ENCODE peak calls at places on chromosomes 6 and 20, in seven cellular contexts. One of them, this sample, is unnamed.

GRCh38 chr6:43478008-43478372 is 620 bp downstream of the TJAP1 start:
- DNase-seq in RCC 7860: no peak
- DNase-seq in type B pancreatic cell: no peak
- DNase-seq in upper lobe of right lung: no peak
- DNase-seq in left ventricle myocardium inferior: no peak
- DNase-seq in H54: no peak
- DNase-seq in H9: no peak
- DNase-seq in this sample: no peak

GRCh38 chr6:46781478-46782378 is 11.5 kb upstream of the MEP1A start:
- DNase-seq in RCC 7860: peak; percentile 29
- DNase-seq in type B pancreatic cell: no peak
- DNase-seq in upper lobe of right lung: no peak
- DNase-seq in left ventricle myocardium inferior: no peak
- DNase-seq in H54: peak; percentile 26
- DNase-seq in H9: no peak
- DNase-seq in this sample: peak; percentile 24

GRCh38 chr20:44271915-44272663 is 25.0 kb downstream of the GDAP1L1 start:
- DNase-seq in RCC 7860: no peak
- DNase-seq in type B pancreatic cell: no peak
- DNase-seq in upper lobe of right lung: no peak
- DNase-seq in left ventricle myocardium inferior: no peak
- DNase-seq in H54: no peak
- DNase-seq in H9: peak; percentile 77
- DNase-seq in this sample: no peak

GRCh38 chr20:62368303-62368628 is 1.2 kb upstream of the LAMA5 start:
- DNase-seq in RCC 7860: no peak
- DNase-seq in type B pancreatic cell: no peak
- DNase-seq in upper lobe of right lung: no peak
- DNase-seq in left ventricle myocardium inferior: no peak
- DNase-seq in H54: no peak
- DNase-seq in H9: no peak
- DNase-seq in this sample: no peak

GRCh38 chr6:8530775-8531435 is 95.6 kb upstream of the SLC35B3 start:
- DNase-seq in RCC 7860: no peak
- DNase-seq in type B pancreatic cell: no peak
- DNase-seq in upper lobe of right lung: no peak
- DNase-seq in left ventricle myocardium inferior: no peak
- DNase-seq in H54: no peak
- DNase-seq in H9: no peak
- DNase-seq in this sample: no peak

GRCh38 chr6:111468329-111469012 is 14.5 kb downstream of the REV3L start:
- DNase-seq in RCC 7860: no peak
- DNase-seq in type B pancreatic cell: no peak
- DNase-seq in upper lobe of right lung: no peak
- DNase-seq in left ventricle myocardium inferior: no peak
- DNase-seq in H54: no peak
- DNase-seq in H9: no peak
- DNase-seq in this sample: no peak

GRCh38 chr6:12119085-12119588 is 107.0 kb downstream of the HIVEP1 start:
- DNase-seq in RCC 7860: peak; percentile 74
- DNase-seq in type B pancreatic cell: no peak
- DNase-seq in upper lobe of right lung: no peak
- DNase-seq in left ventricle myocardium inferior: no peak
- DNase-seq in H54: no peak
- DNase-seq in H9: no peak
- DNase-seq in this sample: no peak

GRCh38 chr6:143884161-143884560 is 19.9 kb downstream of the ZC2HC1B start:
- DNase-seq in RCC 7860: no peak
- DNase-seq in type B pancreatic cell: no peak
- DNase-seq in upper lobe of right lung: no peak
- DNase-seq in left ventricle myocardium inferior: no peak
- DNase-seq in H54: no peak
- DNase-seq in H9: no peak
- DNase-seq in this sample: no peak

GRCh38 chr20:47456952-47457724 is 44.5 kb upstream of the NCOA3 start:
- DNase-seq in RCC 7860: peak; percentile 85
- DNase-seq in type B pancreatic cell: no peak
- DNase-seq in upper lobe of right lung: no peak
- DNase-seq in left ventricle myocardium inferior: no peak
- DNase-seq in H54: peak; percentile 37
- DNase-seq in H9: no peak
- DNase-seq in this sample: no peak

GRCh38 chr6:139568157-139568955 is 193.9 kb upstream of the CITED2 start:
- DNase-seq in RCC 7860: peak; percentile 67
- DNase-seq in type B pancreatic cell: no peak
- DNase-seq in upper lobe of right lung: no peak
- DNase-seq in left ventricle myocardium inferior: no peak
- DNase-seq in H54: no peak
- DNase-seq in H9: no peak
- DNase-seq in this sample: no peak

GRCh38 chr20:47703748-47704147 is 81.5 kb downstream of the SULF2 start:
- DNase-seq in RCC 7860: no peak
- DNase-seq in type B pancreatic cell: no peak
- DNase-seq in upper lobe of right lung: no peak
- DNase-seq in left ventricle myocardium inferior: no peak
- DNase-seq in H54: no peak
- DNase-seq in H9: no peak
- DNase-seq in this sample: no peak

GRCh38 chr6:106976270-106976669 is 1.7 kb upstream of the CD24 start:
- DNase-seq in RCC 7860: no peak
- DNase-seq in type B pancreatic cell: no peak
- DNase-seq in upper lobe of right lung: no peak
- DNase-seq in left ventricle myocardium inferior: no peak
- DNase-seq in H54: no peak
- DNase-seq in H9: no peak
- DNase-seq in this sample: no peak

GRCh38 chr6:73713426-73714147 is 17.6 kb downstream of the CD109 start:
- DNase-seq in RCC 7860: no peak
- DNase-seq in type B pancreatic cell: no peak
- DNase-seq in upper lobe of right lung: no peak
- DNase-seq in left ventricle myocardium inferior: no peak
- DNase-seq in H54: no peak
- DNase-seq in H9: no peak
- DNase-seq in this sample: no peak

GRCh38 chr6:137676888-137677287 is 182.7 kb upstream of the OLIG3 start:
- DNase-seq in RCC 7860: no peak
- DNase-seq in type B pancreatic cell: no peak
- DNase-seq in upper lobe of right lung: no peak
- DNase-seq in left ventricle myocardium inferior: no peak
- DNase-seq in H54: no peak
- DNase-seq in H9: no peak
- DNase-seq in this sample: no peak

GRCh38 chr20:35462351-35462750 is 7.0 kb downstream of the CEP250 start:
- DNase-seq in RCC 7860: no peak
- DNase-seq in type B pancreatic cell: no peak
- DNase-seq in upper lobe of right lung: no peak
- DNase-seq in left ventricle myocardium inferior: no peak
- DNase-seq in H54: no peak
- DNase-seq in H9: no peak
- DNase-seq in this sample: no peak

GRCh38 chr20:62560162-62560561 is 82.1 kb upstream of the SLCO4A1 start:
- DNase-seq in RCC 7860: no peak
- DNase-seq in type B pancreatic cell: no peak
- DNase-seq in upper lobe of right lung: no peak
- DNase-seq in left ventricle myocardium inferior: no peak
- DNase-seq in H54: no peak
- DNase-seq in H9: no peak
- DNase-seq in this sample: no peak

GRCh38 chr20:38113401-38114325 is 51.4 kb downstream of the TGM2 start:
- DNase-seq in RCC 7860: no peak
- DNase-seq in type B pancreatic cell: peak; percentile 55
- DNase-seq in upper lobe of right lung: no peak
- DNase-seq in left ventricle myocardium inferior: no peak
- DNase-seq in H54: no peak
- DNase-seq in H9: peak; percentile 79
- DNase-seq in this sample: no peak

GRCh38 chr6:15892369-15892768 is 229.5 kb upstream of the DTNBP1 start:
- DNase-seq in RCC 7860: no peak
- DNase-seq in type B pancreatic cell: no peak
- DNase-seq in upper lobe of right lung: no peak
- DNase-seq in left ventricle myocardium inferior: peak; percentile 26
- DNase-seq in H54: no peak
- DNase-seq in H9: no peak
- DNase-seq in this sample: no peak

GRCh38 chr6:142902636-142903053 is 42.3 kb downstream of the HIVEP2 start:
- DNase-seq in RCC 7860: peak; percentile 91
- DNase-seq in type B pancreatic cell: no peak
- DNase-seq in upper lobe of right lung: peak; percentile 73
- DNase-seq in left ventricle myocardium inferior: peak; percentile 46
- DNase-seq in H54: peak; percentile 25
- DNase-seq in H9: no peak
- DNase-seq in this sample: peak; percentile 87

GRCh38 chr6:111805511-111806181 is 67.6 kb downstream of the FYN start:
- DNase-seq in RCC 7860: peak; percentile 74
- DNase-seq in type B pancreatic cell: no peak
- DNase-seq in upper lobe of right lung: no peak
- DNase-seq in left ventricle myocardium inferior: no peak
- DNase-seq in H54: no peak
- DNase-seq in H9: no peak
- DNase-seq in this sample: no peak

GRCh38 chr6:30881987-30882763 is 2.1 kb upstream of the DDR1 start:
- DNase-seq in RCC 7860: no peak
- DNase-seq in type B pancreatic cell: no peak
- DNase-seq in upper lobe of right lung: no peak
- DNase-seq in left ventricle myocardium inferior: no peak
- DNase-seq in H54: no peak
- DNase-seq in H9: peak; percentile 55
- DNase-seq in this sample: no peak

GRCh38 chr20:56504373-56505005 is 20.1 kb upstream of the FAM209A start:
- DNase-seq in RCC 7860: no peak
- DNase-seq in type B pancreatic cell: no peak
- DNase-seq in upper lobe of right lung: no peak
- DNase-seq in left ventricle myocardium inferior: no peak
- DNase-seq in H54: no peak
- DNase-seq in H9: peak; percentile 37
- DNase-seq in this sample: peak; percentile 2

GRCh38 chr6:56594699-56595098 is 48.0 kb downstream of the DST start:
- DNase-seq in RCC 7860: no peak
- DNase-seq in type B pancreatic cell: no peak
- DNase-seq in upper lobe of right lung: no peak
- DNase-seq in left ventricle myocardium inferior: no peak
- DNase-seq in H54: no peak
- DNase-seq in H9: no peak
- DNase-seq in this sample: no peak